ENCODE peak calls at places on chromosome 14, in seven cellular contexts. One of them, this sample, is unnamed.

GRCh38 chr14:59358105-59358504 is 107.1 kb downstream of the GPR135 start:
- DNase-seq in PC-9: peak; percentile 78
- DNase-seq in cardiac muscle cell: peak; percentile 93
- DNase-seq in GM12865: no peak
- DNase-seq in PC-3: peak; percentile 99
- DNase-seq in AG04450: no peak
- DNase-seq in right lobe of liver: peak; percentile 56
- DNase-seq in this sample: no peak

GRCh38 chr14:96309128-96309906 is 53.3 kb downstream of the BDKRB1 start:
- DNase-seq in AG04450: no peak
- DNase-seq in PC-9: no peak
- DNase-seq in PC-3: no peak
- DNase-seq in cardiac muscle cell: no peak
- DNase-seq in GM12865: no peak
- DNase-seq in right lobe of liver: peak; percentile 38
- DNase-seq in this sample: no peak

GRCh38 chr14:25034803-25035681 is 14.9 kb downstream of the STXBP6 start:
- DNase-seq in AG04450: no peak
- DNase-seq in right lobe of liver: no peak
- DNase-seq in PC-9: no peak
- DNase-seq in GM12865: no peak
- DNase-seq in PC-3: no peak
- DNase-seq in cardiac muscle cell: no peak
- DNase-seq in this sample: no peak

GRCh38 chr14:39766397-39767000 is 334.3 kb upstream of the FBXO33 start:
- DNase-seq in AG04450: no peak
- DNase-seq in cardiac muscle cell: no peak
- DNase-seq in GM12865: no peak
- DNase-seq in PC-9: no peak
- DNase-seq in PC-3: no peak
- DNase-seq in right lobe of liver: no peak
- DNase-seq in this sample: no peak

GRCh38 chr14:65141523-65141922 is 39.2 kb upstream of the MAX start:
- DNase-seq in GM12865: no peak
- DNase-seq in cardiac muscle cell: no peak
- DNase-seq in AG04450: no peak
- DNase-seq in PC-3: no peak
- DNase-seq in PC-9: no peak
- DNase-seq in right lobe of liver: no peak
- DNase-seq in this sample: no peak

GRCh38 chr14:24398298-24398942 is 383 bp upstream of the NYNRIN start:
- DNase-seq in right lobe of liver: no peak
- DNase-seq in GM12865: no peak
- DNase-seq in PC-3: no peak
- DNase-seq in AG04450: no peak
- DNase-seq in cardiac muscle cell: peak; percentile 52
- DNase-seq in PC-9: no peak
- DNase-seq in this sample: peak; percentile 24

GRCh38 chr14:102594514-102595175 is 2.2 kb downstream of the RCOR1 start:
- DNase-seq in GM12865: peak; percentile 89
- DNase-seq in AG04450: no peak
- DNase-seq in right lobe of liver: peak; percentile 62
- DNase-seq in cardiac muscle cell: peak; percentile 72
- DNase-seq in PC-9: peak; percentile 76
- DNase-seq in PC-3: peak; percentile 79
- DNase-seq in this sample: peak; percentile 60

GRCh38 chr14:68796418-68797101 is 3.7 kb upstream of the ZFP36L1 start:
- DNase-seq in PC-3: no peak
- DNase-seq in AG04450: no peak
- DNase-seq in GM12865: no peak
- DNase-seq in PC-9: no peak
- DNase-seq in right lobe of liver: no peak
- DNase-seq in cardiac muscle cell: no peak
- DNase-seq in this sample: no peak

GRCh38 chr14:74350211-74350943 is 2.1 kb downstream of the VRTN start:
- DNase-seq in right lobe of liver: no peak
- DNase-seq in AG04450: no peak
- DNase-seq in PC-9: no peak
- DNase-seq in GM12865: no peak
- DNase-seq in cardiac muscle cell: no peak
- DNase-seq in PC-3: no peak
- DNase-seq in this sample: no peak

GRCh38 chr14:91606851-91607250 is 96.7 kb upstream of the PPP4R3A start:
- DNase-seq in cardiac muscle cell: no peak
- DNase-seq in PC-3: no peak
- DNase-seq in PC-9: no peak
- DNase-seq in GM12865: no peak
- DNase-seq in AG04450: no peak
- DNase-seq in right lobe of liver: no peak
- DNase-seq in this sample: no peak

GRCh38 chr14:100862277-100862676 is 36.4 kb downstream of the MEG3 start:
- DNase-seq in PC-9: no peak
- DNase-seq in GM12865: no peak
- DNase-seq in PC-3: no peak
- DNase-seq in AG04450: no peak
- DNase-seq in cardiac muscle cell: no peak
- DNase-seq in right lobe of liver: no peak
- DNase-seq in this sample: no peak

GRCh38 chr14:72801381-72801812 is 92.5 kb downstream of the DPF3 start:
- DNase-seq in GM12865: peak; percentile 24
- DNase-seq in cardiac muscle cell: no peak
- DNase-seq in PC-9: no peak
- DNase-seq in PC-3: peak; percentile 99
- DNase-seq in right lobe of liver: no peak
- DNase-seq in AG04450: peak; percentile 88
- DNase-seq in this sample: peak; percentile 98

DNA sequence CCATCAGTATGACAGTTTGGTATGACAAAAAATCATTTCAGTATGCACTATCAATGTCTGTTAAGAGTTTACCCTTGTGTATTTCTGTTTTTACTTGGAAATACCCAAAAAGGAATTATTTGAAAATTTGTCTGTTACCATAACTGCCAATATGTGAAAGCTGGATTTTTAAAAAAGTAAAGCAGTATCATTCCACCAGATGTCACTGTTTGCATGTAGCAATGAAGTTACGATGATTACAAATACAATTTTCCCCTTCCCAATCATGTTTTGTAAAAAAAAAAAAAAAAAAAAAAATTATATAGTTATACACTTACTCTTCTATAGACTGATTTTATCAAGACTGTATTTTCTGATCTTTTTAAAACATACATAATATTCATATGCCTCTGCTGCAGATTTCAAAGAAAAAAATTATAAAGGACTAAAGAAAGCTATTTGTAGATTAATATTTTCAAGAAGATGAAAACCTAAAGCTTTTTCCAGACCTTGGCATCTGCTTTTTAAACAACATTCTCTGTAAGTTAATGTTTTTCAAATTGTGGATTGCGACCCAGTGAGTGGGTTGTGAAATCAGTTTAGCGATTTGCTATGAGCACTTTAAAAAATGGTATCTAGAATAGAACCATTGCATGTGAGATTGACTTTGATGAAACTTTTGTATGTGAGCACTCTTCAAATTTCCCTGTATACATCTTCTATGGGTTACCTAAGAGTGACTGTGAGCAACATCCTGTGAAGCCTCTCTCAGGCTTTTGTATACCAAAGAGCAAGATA is 114.2 kb downstream of the TTC6 start:
- DNase-seq in right lobe of liver: no peak
- DNase-seq in AG04450: no peak
- DNase-seq in GM12865: no peak
- DNase-seq in cardiac muscle cell: no peak
- DNase-seq in PC-3: peak; percentile 63
- DNase-seq in PC-9: no peak
- DNase-seq in this sample: peak; percentile 39
- TF ChIP-seq CTCF in right lobe of liver: peak; percentile 56
- TF ChIP-seq CTCF in AG04450: peak; percentile 59
- TF ChIP-seq CTCF in GM12865: no peak
- TF ChIP-seq CTCF in cardiac muscle cell: peak; percentile 38
- TF ChIP-seq CTCF in PC-3: peak; percentile 62
- TF ChIP-seq CTCF in PC-9: peak; percentile 53
- TF ChIP-seq CTCF in this sample: peak; percentile 48

GRCh38 chr14:104331871-104332605 is 193.7 kb downstream of the KIF26A start:
- DNase-seq in GM12865: no peak
- DNase-seq in AG04450: no peak
- DNase-seq in cardiac muscle cell: no peak
- DNase-seq in PC-3: no peak
- DNase-seq in right lobe of liver: no peak
- DNase-seq in PC-9: no peak
- DNase-seq in this sample: no peak
- TF ChIP-seq CTCF in GM12865: no peak
- TF ChIP-seq CTCF in AG04450: no peak
- TF ChIP-seq CTCF in cardiac muscle cell: no peak
- TF ChIP-seq CTCF in PC-3: peak; percentile 17
- TF ChIP-seq CTCF in right lobe of liver: no peak
- TF ChIP-seq CTCF in PC-9: peak; percentile 25
- TF ChIP-seq CTCF in this sample: no peak

GRCh38 chr14:30210630-30211029 is 283.0 kb upstream of the PRKD1 start:
- DNase-seq in AG04450: no peak
- DNase-seq in PC-3: peak; percentile 19
- DNase-seq in cardiac muscle cell: no peak
- DNase-seq in right lobe of liver: no peak
- DNase-seq in PC-9: no peak
- DNase-seq in GM12865: no peak
- DNase-seq in this sample: peak; percentile 34

GRCh38 chr14:30211326-30211725 is 283.7 kb upstream of the PRKD1 start:
- DNase-seq in GM12865: no peak
- DNase-seq in cardiac muscle cell: no peak
- DNase-seq in right lobe of liver: no peak
- DNase-seq in AG04450: no peak
- DNase-seq in PC-3: no peak
- DNase-seq in PC-9: no peak
- DNase-seq in this sample: peak; percentile 43

GRCh38 chr14:30214014-30214413 is 286.4 kb upstream of the PRKD1 start:
- DNase-seq in PC-3: peak; percentile 12
- DNase-seq in GM12865: no peak
- DNase-seq in AG04450: no peak
- DNase-seq in PC-9: no peak
- DNase-seq in cardiac muscle cell: no peak
- DNase-seq in right lobe of liver: no peak
- DNase-seq in this sample: peak; percentile 65

GRCh38 chr14:30209136-30209535 is 281.5 kb upstream of the PRKD1 start:
- DNase-seq in AG04450: no peak
- DNase-seq in right lobe of liver: no peak
- DNase-seq in PC-3: no peak
- DNase-seq in GM12865: no peak
- DNase-seq in PC-9: no peak
- DNase-seq in cardiac muscle cell: no peak
- DNase-seq in this sample: no peak

GRCh38 chr14:30214456-30215090 is 286.9 kb upstream of the PRKD1 start:
- DNase-seq in PC-3: peak; percentile 74
- DNase-seq in AG04450: peak; percentile 59
- DNase-seq in PC-9: no peak
- DNase-seq in right lobe of liver: no peak
- DNase-seq in GM12865: peak; percentile 42
- DNase-seq in cardiac muscle cell: peak; percentile 66
- DNase-seq in this sample: peak; percentile 85
- TF ChIP-seq CTCF in PC-3: peak; percentile 89
- TF ChIP-seq CTCF in AG04450: peak; percentile 74
- TF ChIP-seq CTCF in PC-9: peak; percentile 73
- TF ChIP-seq CTCF in right lobe of liver: peak; percentile 58
- TF ChIP-seq CTCF in GM12865: peak; percentile 45
- TF ChIP-seq CTCF in cardiac muscle cell: peak; percentile 64
- TF ChIP-seq CTCF in this sample: peak; percentile 53

GRCh38 chr14:44449694-44450093 is 57.4 kb downstream of the FSCB start:
- DNase-seq in AG04450: no peak
- DNase-seq in right lobe of liver: peak; percentile 72
- DNase-seq in cardiac muscle cell: no peak
- DNase-seq in GM12865: no peak
- DNase-seq in PC-9: peak; percentile 17
- DNase-seq in PC-3: no peak
- DNase-seq in this sample: no peak

GRCh38 chr14:44448816-44449411 is 58.2 kb downstream of the FSCB start:
- DNase-seq in GM12865: no peak
- DNase-seq in cardiac muscle cell: no peak
- DNase-seq in AG04450: no peak
- DNase-seq in PC-9: no peak
- DNase-seq in right lobe of liver: no peak
- DNase-seq in PC-3: no peak
- DNase-seq in this sample: no peak

GRCh38 chr14:44453433-44454171 is 53.5 kb downstream of the FSCB start:
- DNase-seq in right lobe of liver: no peak
- DNase-seq in GM12865: peak; percentile 0
- DNase-seq in PC-3: peak; percentile 49
- DNase-seq in PC-9: peak; percentile 3
- DNase-seq in cardiac muscle cell: no peak
- DNase-seq in AG04450: no peak
- DNase-seq in this sample: no peak
- TF ChIP-seq CTCF in right lobe of liver: no peak
- TF ChIP-seq CTCF in GM12865: no peak
- TF ChIP-seq CTCF in PC-3: peak; percentile 44
- TF ChIP-seq CTCF in PC-9: no peak
- TF ChIP-seq CTCF in cardiac muscle cell: no peak
- TF ChIP-seq CTCF in AG04450: no peak
- TF ChIP-seq CTCF in this sample: no peak